ENCODE peak calls at places on chromosomes 5 and 9, in seven cellular contexts. G, H, D, Q, C, E and I are unnamed samples.

GRCh38 chr5:71907001-71907564 is 188.0 kb downstream of the CARTPT start:
- DNase-seq in D (no peak), H (no peak), C (no peak), E (peak), Q (no peak), G (no peak), I (no peak)

GRCh38 chr9:3664044-3664443 is 138.2 kb upstream of the RFX3 start:
- DNase-seq in Q (no peak), D (no peak), H (no peak), G (no peak), E (no peak), C (no peak), I (no peak)

GRCh38 chr5:80269991-80270438 is 14.2 kb upstream of the SERINC5 start:
- DNase-seq in E (no peak), H (no peak), G (no peak), Q (no peak), D (no peak), C (no peak), I (no peak)

GRCh38 chr9:76980566-76980965 is 38.9 kb upstream of the FOXB2 start:
- DNase-seq in E (peak), Q (no peak), C (no peak), H (no peak), D (no peak), G (no peak), I (no peak)

GRCh38 chr5:65382582-65382981 is 99.1 kb downstream of the ADAMTS6 start:
- DNase-seq in D (no peak), C (no peak), E (no peak), H (no peak), G (no peak), Q (no peak), I (no peak)

GRCh38 chr5:140259509-140259908 is 43.4 kb downstream of the PFDN1 start:
- DNase-seq in H (peak), Q (no peak), C (no peak), E (peak), D (no peak), G (no peak), I (no peak)

GRCh38 chr9:116115731-116116353 is 37.7 kb upstream of the PAPPA start:
- DNase-seq in Q (no peak), G (no peak), D (no peak), C (no peak), E (no peak), H (no peak), I (no peak)

GRCh38 chr9:111483419-111483861 is 743 bp downstream of the ECPAS start:
- DNase-seq in E (no peak), G (no peak), H (no peak), Q (peak), C (no peak), D (no peak), I (no peak)

GRCh38 chr5:151772029-151772867 is 494 bp downstream of the G3BP1 start:
- DNase-seq in H (peak), E (no peak), G (no peak), C (peak), Q (peak), D (peak), I (no peak)

GRCh38 chr9:133519693-133520092 is 5.1 kb downstream of the MYMK start:
- DNase-seq in D (no peak), C (no peak), E (no peak), G (no peak), Q (no peak), H (no peak), I (no peak)

GRCh38 chr5:73496984-73497457 is 1.2 kb upstream of the BTF3 start:
- DNase-seq in E (peak), Q (no peak), H (no peak), C (peak), G (no peak), D (no peak), I (no peak)

GRCh38 chr5:60295423-60295822 is 401.9 kb upstream of the PDE4D start:
- DNase-seq in H (no peak), Q (no peak), G (no peak), C (peak), D (no peak), E (no peak), I (no peak)

GRCh38 chr5:172956936-172957335 is 2.3 kb upstream of the RPL26L1 start:
- DNase-seq in Q (no peak), H (no peak), D (no peak), E (no peak), G (no peak), C (no peak), I (no peak)

GRCh38 chr5:32357678-32358077 is 44.9 kb upstream of the MTMR12 start:
- DNase-seq in E (no peak), C (no peak), G (no peak), D (no peak), Q (no peak), H (no peak), I (no peak)

GRCh38 chr5:150044334-150044681 is 42.0 kb downstream of the CSF1R start:
- DNase-seq in C (no peak), E (peak), Q (no peak), D (no peak), H (no peak), G (no peak), I (no peak)

GRCh38 chr9:135218331-135219225 is 131.1 kb downstream of the OLFM1 start:
- DNase-seq in C (peak), E (no peak), D (peak), G (no peak), Q (peak), H (no peak), I (no peak)

GRCh38 chr9:87708989-87709706 is 16.8 kb upstream of the CTSL start:
- DNase-seq in C (no peak), D (no peak), G (no peak), E (no peak), Q (no peak), H (no peak), I (no peak)

GRCh38 chr5:126508251-126508961 is 85.2 kb downstream of the GRAMD2B start:
- DNase-seq in C (no peak), Q (no peak), G (no peak), E (no peak), H (peak), D (no peak), I (no peak)

GRCh38 chr9:26975728-26976707 is 19.8 kb downstream of the IFT74 start:
- DNase-seq in G (no peak), Q (no peak), D (no peak), E (peak), C (peak), H (no peak), I (no peak)

GRCh38 chr9:120256146-120256545 is 323.8 kb downstream of the CDK5RAP2 start:
- DNase-seq in C (no peak), H (no peak), Q (no peak), D (no peak), E (no peak), G (no peak), I (no peak)

GRCh38 chr9:99962685-99963261 is 56.3 kb downstream of the STX17 start:
- DNase-seq in E (no peak), Q (no peak), D (no peak), H (no peak), G (no peak), C (no peak), I (no peak)

GRCh38 chr9:86322973-86323644 is 31.1 kb downstream of the TUT7 start:
- DNase-seq in G (no peak), D (no peak), C (no peak), E (peak), Q (no peak), H (no peak), I (no peak)

GRCh38 chr5:2750026-2750757 is 1.3 kb downstream of the IRX2 start:
- DNase-seq in E (no peak), C (peak), D (no peak), G (no peak), H (no peak), Q (peak), I (no peak)

GRCh38 chr5:136802382-136802781 is 437.0 kb upstream of the TRPC7 start:
- DNase-seq in D (no peak), Q (no peak), E (no peak), C (peak), H (no peak), G (no peak), I (no peak)

GRCh38 chr9:136264046-136264802 is 18.6 kb upstream of the QSOX2 start:
- DNase-seq in Q (no peak), E (no peak), C (peak), G (no peak), H (no peak), D (no peak), I (no peak)
- TF ChIP-seq CTCF in Q (no peak), E (peak), C (peak), G (no peak), H (no peak), D (no peak), I (no peak)

GRCh38 chr5:10144040-10144439 is 105.6 kb downstream of the ATPSCKMT start:
- DNase-seq in E (no peak), G (no peak), D (no peak), H (no peak), Q (no peak), C (no peak), I (no peak)

GRCh38 chr5:10151656-10152055 is 98.0 kb downstream of the ATPSCKMT start:
- DNase-seq in H (no peak), C (no peak), Q (no peak), E (no peak), D (no peak), G (no peak), I (no peak)

GRCh38 chr5:10140195-10140973 is 109.3 kb downstream of the ATPSCKMT start:
- DNase-seq in G (no peak), D (no peak), E (no peak), H (no peak), Q (no peak), C (peak), I (no peak)

GRCh38 chr5:10149911-10150310 is 99.8 kb downstream of the ATPSCKMT start:
- DNase-seq in H (no peak), Q (no peak), C (no peak), E (no peak), G (no peak), D (no peak), I (no peak)

GRCh38 chr5:10145922-10146321 is 103.8 kb downstream of the ATPSCKMT start:
- DNase-seq in G (no peak), D (no peak), C (no peak), Q (no peak), E (peak), H (no peak), I (no peak)
- TF ChIP-seq CTCF in G (no peak), D (no peak), C (peak), Q (peak), E (peak), H (no peak), I (no peak)

GRCh38 chr9:93036887-93037475 is 21.5 kb upstream of the SUSD3 start:
- DNase-seq in D (no peak), Q (no peak), G (no peak), H (no peak), C (peak), E (no peak), I (no peak)
- TF ChIP-seq CTCF in D (no peak), Q (no peak), G (no peak), H (no peak), C (peak), E (no peak), I (no peak)

DNA sequence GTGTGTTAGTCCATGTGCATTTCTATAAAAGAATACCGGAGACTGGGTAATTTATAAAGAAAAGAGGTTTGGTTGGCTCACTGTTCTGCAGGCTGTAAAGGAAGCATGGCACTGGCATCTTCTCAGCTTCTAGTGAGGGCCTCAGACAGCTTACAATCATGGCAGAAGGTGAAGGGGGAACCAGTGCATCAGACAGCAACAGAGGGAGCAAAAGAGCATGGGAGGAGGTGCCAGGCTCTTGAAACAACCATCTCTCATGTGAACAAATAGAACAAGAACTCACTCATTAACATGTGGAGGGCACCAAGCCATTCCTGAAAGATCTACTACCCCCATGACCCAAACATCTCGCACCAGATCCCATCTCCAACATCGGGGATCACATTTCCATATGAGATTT is 89.2 kb upstream of the IL33 start:
- DNase-seq in E (no peak), Q (no peak), C (no peak), H (no peak), G (no peak), D (no peak), I (no peak)
- TF ChIP-seq CTCF in E (peak), Q (no peak), C (no peak), H (no peak), G (no peak), D (no peak), I (no peak)